ENCODE peak calls at places on chromosome 13, in nine cellular contexts. R is transverse colon, N is fibroblast of the aortic adventitia, U is GM20000, J is WERI-Rb-1, X is D721Med, W is prostate gland, V is nephron progenitor cell, C is heart right ventricle. Q is an unnamed sample.

GRCh38 chr13:107865643-107866006 is 349.7 kb downstream of the LIG4 start:
- DNase-seq in R (no peak), N (peak), U (no peak), J (no peak), X (no peak), W (no peak), V (no peak), C (no peak), Q (no peak)

GRCh38 chr13:75514080-75515040 is 23.3 kb downstream of the COMMD6 start:
- DNase-seq in R (no peak), N (peak), U (no peak), J (no peak), X (no peak), W (no peak), V (no peak), C (no peak), Q (no peak)

GRCh38 chr13:35512271-35512920 is 35.9 kb upstream of the MAB21L1 start:
- DNase-seq in R (no peak), N (peak), U (no peak), J (no peak), X (no peak), W (no peak), V (no peak), C (no peak), Q (no peak)

GRCh38 chr13:38355595-38356120 is 6.0 kb downstream of the UFM1 start:
- DNase-seq in R (no peak), N (no peak), U (no peak), J (no peak), X (no peak), W (no peak), V (no peak), C (no peak), Q (no peak)

GRCh38 chr13:100946588-100946987 is 272.0 kb upstream of the TMTC4 start:
- DNase-seq in R (no peak), N (no peak), U (no peak), J (no peak), X (no peak), W (no peak), V (no peak), C (no peak), Q (no peak)

GRCh38 chr13:21805733-21806132 is 134.9 kb downstream of the FGF9 start:
- DNase-seq in R (no peak), N (no peak), U (no peak), J (no peak), X (no peak), W (no peak), V (no peak), C (no peak), Q (no peak)

GRCh38 chr13:70080030-70080429 is 27.6 kb upstream of the ATXN8OS start:
- DNase-seq in R (no peak), N (no peak), U (no peak), J (no peak), X (no peak), W (peak), V (no peak), C (peak), Q (no peak)

GRCh38 chr13:38013676-38014075 is 144.1 kb upstream of the TRPC4 start:
- DNase-seq in R (no peak), N (no peak), U (no peak), J (no peak), X (no peak), W (no peak), V (no peak), C (no peak), Q (no peak)

GRCh38 chr13:79913141-79913827 is 427.6 kb downstream of the SPRY2 start:
- DNase-seq in R (no peak), N (no peak), U (no peak), J (no peak), X (no peak), W (no peak), V (no peak), C (no peak), Q (no peak)

DNA sequence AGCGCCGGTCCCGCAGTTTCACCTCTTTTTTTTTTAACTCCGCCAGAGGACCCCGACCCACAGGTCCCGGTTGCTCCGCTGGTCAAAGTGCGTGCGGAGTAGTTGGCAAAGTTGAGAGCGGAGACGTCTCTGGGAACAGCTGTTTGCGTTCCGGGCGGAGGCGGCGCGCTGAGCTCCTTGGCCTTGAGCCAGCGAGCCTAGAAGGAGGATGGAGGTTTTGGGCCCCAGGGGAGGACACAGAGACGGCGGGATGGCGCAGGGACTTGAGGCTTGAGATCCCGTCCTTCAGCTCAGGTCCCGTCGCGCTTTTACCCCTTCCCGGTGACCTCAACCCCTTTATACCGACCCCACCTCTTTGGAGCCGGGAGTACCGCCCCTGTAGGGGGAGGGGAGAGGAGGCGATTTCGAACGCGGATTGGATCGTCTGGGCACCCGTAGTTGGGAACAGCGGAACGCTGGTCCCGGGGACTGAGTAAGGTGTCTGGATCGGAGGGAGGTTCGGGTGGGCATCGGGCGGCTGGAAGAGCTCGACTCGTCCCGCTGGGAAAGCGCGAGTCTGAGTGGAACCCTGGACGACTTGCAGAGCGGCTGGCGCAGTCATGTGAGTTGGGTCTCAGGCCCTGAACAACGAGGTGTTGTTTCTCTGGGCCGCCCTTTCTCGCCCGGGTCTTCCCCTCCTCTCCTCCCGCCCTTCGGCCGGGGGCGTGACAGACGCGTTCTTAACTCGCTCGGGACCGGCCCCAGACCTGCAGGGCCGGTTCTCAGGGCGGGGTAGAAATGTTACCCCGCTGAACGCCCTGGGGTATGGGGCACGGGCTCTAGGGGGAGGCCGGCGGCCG is at the start of gene WBP4:
- DNase-seq in R (peak), N (peak), U (peak), J (peak), X (peak), W (peak), V (peak), C (peak), Q (peak)
- TF ChIP-seq CTCF in R (no peak), N (peak), U (no peak), J (no peak), X (no peak), W (no peak), V (no peak), C (no peak), Q (no peak)

GRCh38 chr13:112637017-112637801 is 49.3 kb upstream of the TUBGCP3 start:
- DNase-seq in R (no peak), N (no peak), U (no peak), J (no peak), X (no peak), W (no peak), V (no peak), C (no peak), Q (no peak)
- TF ChIP-seq CTCF in R (no peak), N (no peak), U (no peak), J (no peak), X (no peak), W (no peak), V (peak), C (no peak), Q (no peak)

DNA sequence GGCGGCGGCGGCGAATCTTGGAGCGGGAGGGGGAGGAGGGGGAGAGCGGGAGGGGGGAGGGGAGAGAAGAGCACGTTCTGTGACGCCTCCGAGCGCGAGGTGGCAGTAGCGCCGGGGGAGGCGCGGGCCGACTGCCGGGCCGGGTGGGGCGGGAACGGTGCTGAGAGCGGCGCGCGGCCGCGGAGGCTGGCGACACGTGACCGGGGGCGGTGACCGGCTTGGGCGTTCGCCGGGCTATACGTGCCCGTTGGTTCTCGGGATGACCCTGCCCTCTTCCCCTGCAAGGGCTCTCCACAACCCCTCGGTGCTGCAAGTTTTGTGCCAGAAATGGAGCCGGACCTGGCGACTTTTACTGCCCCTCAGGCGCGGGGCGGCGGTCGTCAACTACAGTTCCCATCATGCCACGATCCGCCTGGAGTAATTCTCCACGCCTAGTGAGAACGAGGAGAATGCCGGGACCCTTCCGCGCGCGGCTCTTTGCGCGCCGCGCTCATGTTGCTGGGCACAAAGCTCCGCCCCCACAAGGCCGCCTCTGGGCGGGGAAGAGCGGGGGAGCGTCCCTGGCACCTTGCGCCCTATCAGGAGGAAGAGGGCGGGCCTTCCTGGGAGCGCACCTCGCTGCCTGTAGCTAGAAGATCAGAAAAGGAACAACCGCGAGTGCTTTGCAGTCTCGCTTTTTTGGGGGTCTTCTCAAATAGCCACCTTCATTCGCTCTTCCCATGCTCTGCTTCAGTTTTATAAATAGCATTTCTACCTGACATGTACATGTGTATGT is at the start of gene KPNA3:
- DNase-seq in R (peak), N (peak), U (peak), J (peak), X (peak), W (peak), V (peak), C (peak), Q (peak)
- TF ChIP-seq CTCF in R (no peak), N (no peak), U (peak), J (no peak), X (peak), W (peak), V (no peak), C (peak), Q (no peak)

DNA sequence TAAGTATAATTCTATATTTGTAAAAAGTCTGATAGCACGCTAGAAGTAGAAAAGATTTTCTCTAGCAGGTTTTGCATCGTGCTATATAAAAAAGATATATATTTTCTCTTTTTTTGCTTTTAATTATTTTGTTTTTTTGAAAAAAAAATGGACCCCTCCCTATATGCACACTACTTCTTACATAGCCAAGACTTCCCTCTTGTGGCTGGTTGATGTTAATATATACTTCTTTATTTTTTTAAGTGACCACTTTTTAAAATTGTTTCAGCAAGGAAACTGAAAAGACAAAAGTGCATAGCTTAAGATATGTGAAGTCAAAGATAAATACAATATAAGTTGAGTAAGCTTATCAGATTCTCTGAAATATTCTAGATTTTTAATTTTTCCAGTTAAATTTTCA is 1202.8 kb downstream of the DIAPH3 start:
- DNase-seq in R (no peak), N (peak), U (no peak), J (no peak), X (no peak), W (no peak), V (no peak), C (no peak), Q (no peak)
- TF ChIP-seq CTCF in R (no peak), N (no peak), U (no peak), J (no peak), X (peak), W (no peak), V (peak), C (peak), Q (peak)

GRCh38 chr13:25248071-25248470 is 39.2 kb downstream of the MTMR6 start:
- DNase-seq in R (no peak), N (no peak), U (no peak), J (no peak), X (no peak), W (no peak), V (no peak), C (no peak), Q (no peak)

GRCh38 chr13:25252229-25252628 is 35.1 kb downstream of the MTMR6 start:
- DNase-seq in R (no peak), N (no peak), U (no peak), J (no peak), X (no peak), W (no peak), V (no peak), C (no peak), Q (no peak)

GRCh38 chr13:25247345-25247744 is 39.9 kb downstream of the MTMR6 start:
- DNase-seq in R (no peak), N (no peak), U (no peak), J (no peak), X (no peak), W (no peak), V (no peak), C (no peak), Q (no peak)

GRCh38 chr13:25252770-25253169 is 34.5 kb downstream of the MTMR6 start:
- DNase-seq in R (no peak), N (no peak), U (no peak), J (no peak), X (no peak), W (no peak), V (no peak), C (no peak), Q (no peak)

DNA sequence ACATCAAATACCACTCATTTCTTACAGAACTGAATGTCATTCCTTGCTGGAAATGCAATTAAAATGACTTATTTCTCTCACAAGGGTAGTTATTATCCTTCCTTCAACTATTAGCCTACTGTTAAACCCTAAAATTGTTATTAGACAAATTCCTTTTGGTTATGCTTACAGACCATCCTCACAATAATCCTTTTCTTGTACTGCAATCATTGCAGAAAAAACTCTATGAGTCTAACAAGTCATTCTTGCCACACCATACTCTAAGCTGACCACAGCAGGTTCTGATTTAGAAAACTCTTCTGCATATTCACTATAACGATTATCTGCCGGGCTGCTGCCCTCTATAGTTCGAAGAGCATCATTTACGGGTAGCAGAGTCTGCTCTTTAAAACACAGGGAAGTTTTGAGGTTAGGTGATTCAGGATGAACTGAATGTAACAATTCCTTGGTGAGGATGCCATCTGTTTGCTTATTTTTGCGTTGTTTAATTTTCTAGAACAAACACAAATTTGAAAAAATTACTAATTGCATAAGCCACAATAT is 38.2 kb downstream of the MTMR6 start:
- DNase-seq in R (no peak), N (peak), U (peak), J (peak), X (no peak), W (no peak), V (no peak), C (no peak), Q (no peak)
- TF ChIP-seq CTCF in R (no peak), N (peak), U (peak), J (peak), X (peak), W (no peak), V (peak), C (no peak), Q (no peak)

GRCh38 chr13:20305587-20305986 is 73.5 kb upstream of the GJB6 start:
- DNase-seq in R (no peak), N (no peak), U (no peak), J (no peak), X (no peak), W (no peak), V (no peak), C (no peak), Q (no peak)
- TF ChIP-seq CTCF in R (no peak), N (no peak), U (no peak), J (no peak), X (no peak), W (no peak), V (no peak), C (no peak), Q (no peak)

GRCh38 chr13:46345400-46345799 is 41.7 kb downstream of the RUBCNL start:
- DNase-seq in R (no peak), N (peak), U (no peak), J (no peak), X (no peak), W (no peak), V (no peak), C (peak), Q (no peak)

GRCh38 chr13:46341112-46341711 is 45.8 kb downstream of the RUBCNL start:
- DNase-seq in R (no peak), N (peak), U (peak), J (no peak), X (no peak), W (no peak), V (no peak), C (no peak), Q (no peak)

GRCh38 chr13:46340631-46341111 is 46.4 kb downstream of the RUBCNL start:
- DNase-seq in R (no peak), N (no peak), U (no peak), J (no peak), X (no peak), W (no peak), V (no peak), C (no peak), Q (no peak)

GRCh38 chr13:46343279-46343949 is 43.6 kb downstream of the RUBCNL start:
- DNase-seq in R (no peak), N (no peak), U (no peak), J (no peak), X (no peak), W (no peak), V (no peak), C (no peak), Q (no peak)

DNA sequence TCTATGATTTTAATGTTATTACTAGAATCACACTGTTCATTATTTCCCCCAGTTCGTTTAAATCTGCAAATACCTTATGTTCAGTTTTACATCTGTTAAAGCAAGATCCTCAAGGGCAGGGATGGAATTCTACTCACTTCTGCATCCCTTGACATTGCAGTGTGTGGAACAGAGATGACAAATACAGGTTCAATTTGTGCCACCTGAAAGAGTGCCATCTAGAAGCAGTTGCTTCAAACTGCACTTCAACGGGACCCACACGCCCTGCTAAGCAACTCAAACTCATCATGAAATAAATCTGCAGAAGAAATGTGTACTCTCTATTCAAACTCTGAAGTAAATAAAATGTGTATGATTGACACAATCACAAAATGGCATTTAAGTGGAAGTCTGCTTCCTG is 44.5 kb downstream of the RUBCNL start:
- DNase-seq in R (no peak), N (no peak), U (no peak), J (no peak), X (no peak), W (no peak), V (no peak), C (no peak), Q (no peak)
- TF ChIP-seq CTCF in R (no peak), N (no peak), U (no peak), J (peak), X (no peak), W (no peak), V (no peak), C (no peak), Q (no peak)

GRCh38 chr13:43763143-43763759 is 23.5 kb downstream of the ENOX1 start:
- DNase-seq in R (no peak), N (no peak), U (no peak), J (no peak), X (no peak), W (no peak), V (no peak), C (no peak), Q (no peak)

GRCh38 chr13:43769552-43769951 is 17.2 kb downstream of the ENOX1 start:
- DNase-seq in R (no peak), N (no peak), U (no peak), J (no peak), X (no peak), W (no peak), V (no peak), C (no peak), Q (no peak)

GRCh38 chr13:43766766-43767165 is 20.0 kb downstream of the ENOX1 start:
- DNase-seq in R (no peak), N (peak), U (no peak), J (no peak), X (no peak), W (no peak), V (no peak), C (peak), Q (no peak)

GRCh38 chr13:43764349-43764748 is 22.4 kb downstream of the ENOX1 start:
- DNase-seq in R (no peak), N (no peak), U (no peak), J (no peak), X (no peak), W (no peak), V (no peak), C (no peak), Q (no peak)

DNA sequence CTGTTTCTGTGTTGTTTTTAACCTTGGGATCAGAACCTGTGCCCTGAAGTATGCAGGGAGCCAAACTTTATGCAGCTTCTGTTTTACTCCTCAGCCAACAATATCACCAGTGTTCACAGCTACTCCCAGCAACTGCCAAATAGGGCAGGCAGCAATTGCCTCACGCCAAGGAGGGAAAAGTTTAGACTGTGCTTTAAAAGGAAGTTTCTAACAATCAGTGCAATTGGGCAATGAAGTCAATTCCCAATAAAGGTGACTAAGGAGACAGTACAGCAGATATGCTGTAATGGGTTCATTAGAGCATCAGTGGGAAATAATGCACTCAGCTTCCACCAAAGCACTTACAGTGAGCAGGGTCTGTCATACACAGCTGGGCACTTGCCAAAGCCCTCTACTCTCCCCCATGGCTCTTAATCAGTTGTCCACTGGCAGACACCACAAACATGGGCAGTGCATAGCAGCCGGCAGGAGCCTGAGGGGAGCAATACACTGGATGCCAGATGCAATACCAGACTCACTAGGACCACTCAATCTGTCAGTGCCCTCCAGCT is 19.3 kb downstream of the ENOX1 start:
- DNase-seq in R (no peak), N (peak), U (no peak), J (no peak), X (no peak), W (no peak), V (no peak), C (peak), Q (no peak)
- TF ChIP-seq CTCF in R (no peak), N (no peak), U (no peak), J (no peak), X (no peak), W (no peak), V (no peak), C (no peak), Q (no peak)

Q was measured in endothelial cell.